ENCODE peak calls at places on chromosomes 12 and 14, in eight cellular contexts. One of them, this sample, is unnamed.

GRCh38 chr12:109949089-109949488 is 47.1 kb downstream of the GIT2 start:
- DNase-seq in body of pancreas: peak; percentile 92
- DNase-seq in H7: no peak
- DNase-seq in tibial artery: no peak
- DNase-seq in dorsolateral prefrontal cortex: no peak
- DNase-seq in HCT116: no peak
- DNase-seq in AG09309: no peak
- DNase-seq in colonic mucosa: peak; percentile 53
- DNase-seq in this sample: peak; percentile 70

GRCh38 chr12:126747530-126748149 is 1519.3 kb upstream of the TMEM132C start:
- DNase-seq in AG09309: no peak
- DNase-seq in colonic mucosa: peak; percentile 34
- DNase-seq in body of pancreas: peak; percentile 62
- DNase-seq in H7: peak; percentile 66
- DNase-seq in tibial artery: no peak
- DNase-seq in HCT116: peak; percentile 16
- DNase-seq in dorsolateral prefrontal cortex: peak; percentile 56
- DNase-seq in this sample: no peak

GRCh38 chr14:95289323-95290010 is 30.2 kb downstream of the CLMN start:
- DNase-seq in body of pancreas: no peak
- DNase-seq in HCT116: no peak
- DNase-seq in tibial artery: no peak
- DNase-seq in H7: no peak
- DNase-seq in dorsolateral prefrontal cortex: no peak
- DNase-seq in AG09309: no peak
- DNase-seq in colonic mucosa: no peak
- DNase-seq in this sample: no peak

GRCh38 chr14:34081576-34082136 is 130.8 kb upstream of the EGLN3 start:
- DNase-seq in tibial artery: no peak
- DNase-seq in dorsolateral prefrontal cortex: no peak
- DNase-seq in H7: no peak
- DNase-seq in AG09309: no peak
- DNase-seq in body of pancreas: peak; percentile 41
- DNase-seq in HCT116: peak; percentile 57
- DNase-seq in colonic mucosa: no peak
- DNase-seq in this sample: no peak

GRCh38 chr14:24839617-24840203 is 205.7 kb upstream of the GZMB start:
- DNase-seq in dorsolateral prefrontal cortex: no peak
- DNase-seq in HCT116: no peak
- DNase-seq in body of pancreas: peak; percentile 56
- DNase-seq in AG09309: no peak
- DNase-seq in H7: no peak
- DNase-seq in tibial artery: no peak
- DNase-seq in colonic mucosa: peak; percentile 56
- DNase-seq in this sample: no peak

GRCh38 chr12:66500094-66500493 is 178.8 kb downstream of the GRIP1 start:
- DNase-seq in tibial artery: no peak
- DNase-seq in HCT116: no peak
- DNase-seq in body of pancreas: no peak
- DNase-seq in dorsolateral prefrontal cortex: no peak
- DNase-seq in colonic mucosa: no peak
- DNase-seq in AG09309: no peak
- DNase-seq in H7: no peak
- DNase-seq in this sample: no peak

GRCh38 chr12:77204055-77204454 is 138.7 kb upstream of the E2F7 start:
- DNase-seq in tibial artery: no peak
- DNase-seq in body of pancreas: no peak
- DNase-seq in HCT116: no peak
- DNase-seq in AG09309: no peak
- DNase-seq in colonic mucosa: no peak
- DNase-seq in dorsolateral prefrontal cortex: no peak
- DNase-seq in H7: peak; percentile 7
- DNase-seq in this sample: no peak

GRCh38 chr12:10557766-10558165 is 52.1 kb downstream of the EIF2S3B start:
- DNase-seq in colonic mucosa: no peak
- DNase-seq in body of pancreas: no peak
- DNase-seq in AG09309: no peak
- DNase-seq in tibial artery: no peak
- DNase-seq in HCT116: no peak
- DNase-seq in dorsolateral prefrontal cortex: no peak
- DNase-seq in H7: no peak
- DNase-seq in this sample: no peak

GRCh38 chr14:61925043-61925442 is 162.8 kb downstream of the SNAPC1 start:
- DNase-seq in colonic mucosa: no peak
- DNase-seq in body of pancreas: peak; percentile 39
- DNase-seq in tibial artery: no peak
- DNase-seq in H7: no peak
- DNase-seq in AG09309: no peak
- DNase-seq in HCT116: peak; percentile 18
- DNase-seq in dorsolateral prefrontal cortex: no peak
- DNase-seq in this sample: peak; percentile 52

GRCh38 chr14:99936056-99936455 is 129.2 kb upstream of the EVL start:
- DNase-seq in H7: no peak
- DNase-seq in HCT116: no peak
- DNase-seq in dorsolateral prefrontal cortex: no peak
- DNase-seq in colonic mucosa: no peak
- DNase-seq in AG09309: no peak
- DNase-seq in body of pancreas: no peak
- DNase-seq in tibial artery: no peak
- DNase-seq in this sample: no peak

GRCh38 chr12:10562306-10562933 is 51.0 kb downstream of the MAGOHB start:
- DNase-seq in dorsolateral prefrontal cortex: no peak
- DNase-seq in body of pancreas: no peak
- DNase-seq in colonic mucosa: peak; percentile 40
- DNase-seq in AG09309: peak; percentile 23
- DNase-seq in tibial artery: no peak
- DNase-seq in H7: peak; percentile 16
- DNase-seq in HCT116: peak; percentile 48
- DNase-seq in this sample: no peak

GRCh38 chr12:31570880-31571279 is 20.1 kb downstream of the DENND5B start:
- DNase-seq in tibial artery: no peak
- DNase-seq in H7: no peak
- DNase-seq in body of pancreas: no peak
- DNase-seq in HCT116: no peak
- DNase-seq in AG09309: no peak
- DNase-seq in dorsolateral prefrontal cortex: no peak
- DNase-seq in colonic mucosa: no peak
- DNase-seq in this sample: no peak

GRCh38 chr12:111033281-111034147 is 113.1 kb upstream of the MYL2 start:
- DNase-seq in AG09309: no peak
- DNase-seq in tibial artery: no peak
- DNase-seq in HCT116: no peak
- DNase-seq in body of pancreas: no peak
- DNase-seq in dorsolateral prefrontal cortex: no peak
- DNase-seq in H7: peak; percentile 90
- DNase-seq in colonic mucosa: no peak
- DNase-seq in this sample: no peak
- H3K4me3 ChIP-seq in AG09309: no peak overlapping the region
- H3K4me3 ChIP-seq in tibial artery: no peak overlapping the region
- H3K4me3 ChIP-seq in HCT116: no peak overlapping the region
- H3K4me3 ChIP-seq in body of pancreas: no peak overlapping the region
- H3K4me3 ChIP-seq in dorsolateral prefrontal cortex: peak overlapping the region; percentile 58
- H3K4me3 ChIP-seq in H7: peak overlapping the region; percentile 76
- H3K4me3 ChIP-seq in colonic mucosa: no peak overlapping the region
- H3K4me3 ChIP-seq in this sample: no peak overlapping the region

GRCh38 chr12:53764630-53765029 is 12.9 kb upstream of the CISTR start:
- DNase-seq in dorsolateral prefrontal cortex: no peak
- DNase-seq in body of pancreas: no peak
- DNase-seq in AG09309: no peak
- DNase-seq in tibial artery: no peak
- DNase-seq in H7: no peak
- DNase-seq in HCT116: no peak
- DNase-seq in colonic mucosa: no peak
- DNase-seq in this sample: no peak

GRCh38 chr12:53765891-53766290 is 14.1 kb upstream of the CISTR start:
- DNase-seq in H7: no peak
- DNase-seq in tibial artery: no peak
- DNase-seq in body of pancreas: no peak
- DNase-seq in colonic mucosa: no peak
- DNase-seq in dorsolateral prefrontal cortex: no peak
- DNase-seq in HCT116: no peak
- DNase-seq in AG09309: no peak
- DNase-seq in this sample: no peak

GRCh38 chr12:53766881-53767280 is 15.1 kb upstream of the CISTR start:
- DNase-seq in tibial artery: no peak
- DNase-seq in HCT116: no peak
- DNase-seq in H7: no peak
- DNase-seq in dorsolateral prefrontal cortex: no peak
- DNase-seq in body of pancreas: no peak
- DNase-seq in colonic mucosa: no peak
- DNase-seq in AG09309: no peak
- DNase-seq in this sample: no peak

GRCh38 chr12:53775478-53776145 is 23.8 kb upstream of the CISTR start:
- DNase-seq in AG09309: no peak
- DNase-seq in HCT116: no peak
- DNase-seq in colonic mucosa: no peak
- DNase-seq in tibial artery: peak; percentile 83
- DNase-seq in H7: no peak
- DNase-seq in dorsolateral prefrontal cortex: no peak
- DNase-seq in body of pancreas: no peak
- DNase-seq in this sample: no peak

DNA sequence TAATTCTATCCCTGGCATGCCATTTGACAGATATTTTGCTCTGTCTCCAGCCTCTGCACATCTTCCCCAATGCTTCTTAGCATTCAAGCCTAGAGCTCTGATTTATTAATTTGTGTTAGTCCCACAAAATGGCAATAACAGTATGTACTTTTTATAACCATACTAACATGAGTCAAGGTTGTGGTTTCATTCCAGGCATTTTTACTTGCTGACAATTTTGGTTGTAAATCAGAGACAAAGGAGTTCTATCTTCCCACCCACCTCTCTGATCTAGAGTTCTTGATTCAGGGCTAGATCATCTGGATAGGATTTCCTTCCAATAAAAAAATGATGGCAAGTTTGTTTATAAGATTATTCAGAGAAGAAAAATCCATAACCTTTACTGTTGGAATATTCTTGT is 18.5 kb upstream of the CISTR start:
- DNase-seq in H7: no peak
- DNase-seq in HCT116: peak; percentile 42
- DNase-seq in tibial artery: no peak
- DNase-seq in body of pancreas: no peak
- DNase-seq in AG09309: peak; percentile 93
- DNase-seq in colonic mucosa: no peak
- DNase-seq in dorsolateral prefrontal cortex: no peak
- DNase-seq in this sample: peak; percentile 65
- H3K4me3 ChIP-seq in H7: no peak overlapping the region
- H3K4me3 ChIP-seq in HCT116: no peak overlapping the region
- H3K4me3 ChIP-seq in tibial artery: no peak overlapping the region
- H3K4me3 ChIP-seq in body of pancreas: no peak overlapping the region
- H3K4me3 ChIP-seq in AG09309: no peak overlapping the region
- H3K4me3 ChIP-seq in colonic mucosa: no peak overlapping the region
- H3K4me3 ChIP-seq in dorsolateral prefrontal cortex: no peak overlapping the region
- H3K4me3 ChIP-seq in this sample: no peak overlapping the region

GRCh38 chr12:13100610-13100881 is 2.9 kb downstream of the GSG1 start:
- DNase-seq in HCT116: no peak
- DNase-seq in tibial artery: no peak
- DNase-seq in AG09309: no peak
- DNase-seq in dorsolateral prefrontal cortex: no peak
- DNase-seq in body of pancreas: no peak
- DNase-seq in H7: no peak
- DNase-seq in colonic mucosa: no peak
- DNase-seq in this sample: no peak

GRCh38 chr12:13100882-13101769 is 2.3 kb downstream of the GSG1 start:
- DNase-seq in HCT116: peak; percentile 67
- DNase-seq in AG09309: peak; percentile 74
- DNase-seq in colonic mucosa: peak; percentile 92
- DNase-seq in tibial artery: peak; percentile 94
- DNase-seq in H7: peak; percentile 94
- DNase-seq in body of pancreas: peak; percentile 90
- DNase-seq in dorsolateral prefrontal cortex: peak; percentile 80
- DNase-seq in this sample: peak; percentile 71

GRCh38 chr12:13099066-13099909 is 4.2 kb downstream of the GSG1 start:
- DNase-seq in body of pancreas: no peak
- DNase-seq in AG09309: no peak
- DNase-seq in dorsolateral prefrontal cortex: no peak
- DNase-seq in HCT116: no peak
- DNase-seq in H7: no peak
- DNase-seq in colonic mucosa: no peak
- DNase-seq in tibial artery: peak; percentile 51
- DNase-seq in this sample: no peak

GRCh38 chr12:13101854-13102375 is 1.6 kb downstream of the GSG1 start:
- DNase-seq in tibial artery: no peak
- DNase-seq in HCT116: no peak
- DNase-seq in H7: no peak
- DNase-seq in colonic mucosa: peak; percentile 61
- DNase-seq in dorsolateral prefrontal cortex: no peak
- DNase-seq in body of pancreas: no peak
- DNase-seq in AG09309: no peak
- DNase-seq in this sample: no peak

GRCh38 chr12:13099910-13100609 is 3.4 kb downstream of the GSG1 start:
- DNase-seq in tibial artery: no peak
- DNase-seq in body of pancreas: no peak
- DNase-seq in H7: no peak
- DNase-seq in dorsolateral prefrontal cortex: no peak
- DNase-seq in HCT116: no peak
- DNase-seq in AG09309: no peak
- DNase-seq in colonic mucosa: no peak
- DNase-seq in this sample: no peak
- H3K4me3 ChIP-seq in tibial artery: peak overlapping the region; percentile 60
- H3K4me3 ChIP-seq in body of pancreas: no peak overlapping the region
- H3K4me3 ChIP-seq in H7: no peak overlapping the region
- H3K4me3 ChIP-seq in dorsolateral prefrontal cortex: peak overlapping the region; percentile 77
- H3K4me3 ChIP-seq in HCT116: peak overlapping the region; percentile 64
- H3K4me3 ChIP-seq in AG09309: no peak overlapping the region
- H3K4me3 ChIP-seq in colonic mucosa: no peak overlapping the region
- H3K4me3 ChIP-seq in this sample: no peak overlapping the region

DNA sequence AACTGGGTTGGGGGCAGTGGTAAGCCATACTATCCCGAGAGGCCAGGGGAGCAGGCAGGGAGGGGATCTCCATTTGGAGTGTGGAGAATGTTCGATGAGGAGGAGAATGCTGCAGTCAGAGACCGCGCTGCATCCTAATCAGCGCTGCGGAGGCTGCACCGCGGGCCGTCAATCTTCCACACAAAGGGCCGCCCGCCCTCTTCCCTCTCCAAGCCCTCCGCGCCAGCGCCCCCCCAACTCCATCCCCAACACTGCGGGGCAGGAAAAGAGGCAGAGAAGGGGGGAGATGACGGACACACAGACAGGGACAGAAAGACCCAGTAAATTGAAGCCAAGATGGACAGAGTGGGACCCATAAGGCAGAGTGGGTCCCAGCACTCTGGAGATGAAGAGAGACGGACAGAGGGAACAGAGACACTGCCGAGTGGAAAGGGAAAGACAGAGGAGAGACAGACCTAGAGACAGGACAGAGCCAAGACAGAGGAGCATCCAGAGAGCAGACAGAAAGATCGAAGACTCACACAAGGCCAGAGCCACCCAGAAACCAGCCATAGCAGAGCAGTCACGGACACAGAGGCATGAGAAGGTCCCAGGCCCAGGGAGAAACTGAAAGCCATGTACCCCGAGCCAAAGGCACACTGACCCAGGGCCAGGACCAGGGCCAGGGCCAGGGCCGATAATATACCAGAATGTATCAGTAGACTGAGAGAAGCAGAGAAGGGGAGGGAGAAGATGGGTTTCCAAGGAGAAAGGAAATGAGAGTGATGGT is 3.5 kb downstream of the CISTR start:
- DNase-seq in colonic mucosa: no peak
- DNase-seq in H7: peak; percentile 70
- DNase-seq in body of pancreas: no peak
- DNase-seq in AG09309: no peak
- DNase-seq in HCT116: no peak
- DNase-seq in tibial artery: no peak
- DNase-seq in dorsolateral prefrontal cortex: no peak
- DNase-seq in this sample: no peak
- H3K4me3 ChIP-seq in colonic mucosa: no peak overlapping the region
- H3K4me3 ChIP-seq in H7: no peak overlapping the region
- H3K4me3 ChIP-seq in body of pancreas: no peak overlapping the region
- H3K4me3 ChIP-seq in AG09309: no peak overlapping the region
- H3K4me3 ChIP-seq in HCT116: no peak overlapping the region
- H3K4me3 ChIP-seq in tibial artery: no peak overlapping the region
- H3K4me3 ChIP-seq in dorsolateral prefrontal cortex: no peak overlapping the region
- H3K4me3 ChIP-seq in this sample: no peak overlapping the region

This sample was measured in kidney epithelial cell.